ENCODE peak calls at places on chromosomes 6 and 20, in eight cellular contexts. One of them, this sample, is unnamed.

GRCh38 chr6:90227165-90227564 is 69.5 kb downstream of the BACH2 start:
- DNase-seq in transverse colon: no peak
- DNase-seq in HCT116: no peak
- DNase-seq in prostate gland: no peak
- DNase-seq in upper lobe of left lung: no peak
- DNase-seq in sigmoid colon: peak; percentile 67
- DNase-seq in stomach: no peak
- DNase-seq in breast epithelium: no peak
- DNase-seq in this sample: no peak

GRCh38 chr6:149545258-149545753 is 537 bp downstream of the PPIL4 start:
- DNase-seq in transverse colon: peak; percentile 55
- DNase-seq in HCT116: no peak
- DNase-seq in prostate gland: peak; percentile 19
- DNase-seq in upper lobe of left lung: peak; percentile 36
- DNase-seq in sigmoid colon: peak; percentile 70
- DNase-seq in stomach: peak; percentile 28
- DNase-seq in breast epithelium: peak; percentile 45
- DNase-seq in this sample: no peak

GRCh38 chr20:37526238-37526838 is 1.3 kb downstream of the BLCAP start:
- DNase-seq in transverse colon: peak; percentile 33
- DNase-seq in HCT116: no peak
- DNase-seq in prostate gland: peak; percentile 80
- DNase-seq in upper lobe of left lung: peak; percentile 42
- DNase-seq in sigmoid colon: no peak
- DNase-seq in stomach: no peak
- DNase-seq in breast epithelium: peak; percentile 77
- DNase-seq in this sample: no peak

GRCh38 chr20:11849976-11850670 is 67.6 kb upstream of the BTBD3 start:
- DNase-seq in transverse colon: no peak
- DNase-seq in HCT116: peak; percentile 8
- DNase-seq in prostate gland: no peak
- DNase-seq in upper lobe of left lung: no peak
- DNase-seq in sigmoid colon: no peak
- DNase-seq in stomach: no peak
- DNase-seq in breast epithelium: peak; percentile 31
- DNase-seq in this sample: no peak

GRCh38 chr20:5652626-5653573 is 97.3 kb upstream of the SHLD1 start:
- DNase-seq in transverse colon: no peak
- DNase-seq in HCT116: no peak
- DNase-seq in prostate gland: no peak
- DNase-seq in upper lobe of left lung: no peak
- DNase-seq in sigmoid colon: no peak
- DNase-seq in stomach: no peak
- DNase-seq in breast epithelium: no peak
- DNase-seq in this sample: no peak

GRCh38 chr6:2738373-2738979 is 12.2 kb downstream of the MYLK4 start:
- DNase-seq in transverse colon: peak; percentile 25
- DNase-seq in HCT116: peak; percentile 41
- DNase-seq in prostate gland: peak; percentile 43
- DNase-seq in upper lobe of left lung: no peak
- DNase-seq in sigmoid colon: no peak
- DNase-seq in stomach: peak; percentile 55
- DNase-seq in breast epithelium: no peak
- DNase-seq in this sample: no peak

GRCh38 chr6:88870728-88871330 is 92.6 kb downstream of the RNGTT start:
- DNase-seq in transverse colon: peak; percentile 15
- DNase-seq in HCT116: peak; percentile 29
- DNase-seq in prostate gland: peak; percentile 28
- DNase-seq in upper lobe of left lung: peak; percentile 25
- DNase-seq in sigmoid colon: no peak
- DNase-seq in stomach: no peak
- DNase-seq in breast epithelium: no peak
- DNase-seq in this sample: no peak

GRCh38 chr6:44495036-44495901 is 107.8 kb downstream of the CDC5L start:
- DNase-seq in transverse colon: no peak
- DNase-seq in HCT116: no peak
- DNase-seq in prostate gland: no peak
- DNase-seq in upper lobe of left lung: peak; percentile 15
- DNase-seq in sigmoid colon: no peak
- DNase-seq in stomach: no peak
- DNase-seq in breast epithelium: no peak
- DNase-seq in this sample: no peak

GRCh38 chr20:61526907-61527306 is 274.8 kb downstream of the CDH4 start:
- DNase-seq in transverse colon: no peak
- DNase-seq in HCT116: no peak
- DNase-seq in prostate gland: no peak
- DNase-seq in upper lobe of left lung: no peak
- DNase-seq in sigmoid colon: no peak
- DNase-seq in stomach: no peak
- DNase-seq in breast epithelium: no peak
- DNase-seq in this sample: no peak

GRCh38 chr20:61528591-61528990 is 276.5 kb downstream of the CDH4 start:
- DNase-seq in transverse colon: no peak
- DNase-seq in HCT116: no peak
- DNase-seq in prostate gland: no peak
- DNase-seq in upper lobe of left lung: no peak
- DNase-seq in sigmoid colon: no peak
- DNase-seq in stomach: no peak
- DNase-seq in breast epithelium: no peak
- DNase-seq in this sample: no peak

GRCh38 chr20:61527626-61528025 is 275.6 kb downstream of the CDH4 start:
- DNase-seq in transverse colon: no peak
- DNase-seq in HCT116: no peak
- DNase-seq in prostate gland: no peak
- DNase-seq in upper lobe of left lung: no peak
- DNase-seq in sigmoid colon: no peak
- DNase-seq in stomach: no peak
- DNase-seq in breast epithelium: no peak
- DNase-seq in this sample: no peak

GRCh38 chr20:61524956-61525666 is 273.1 kb downstream of the CDH4 start:
- DNase-seq in transverse colon: no peak
- DNase-seq in HCT116: no peak
- DNase-seq in prostate gland: no peak
- DNase-seq in upper lobe of left lung: no peak
- DNase-seq in sigmoid colon: no peak
- DNase-seq in stomach: no peak
- DNase-seq in breast epithelium: no peak
- DNase-seq in this sample: no peak

DNA sequence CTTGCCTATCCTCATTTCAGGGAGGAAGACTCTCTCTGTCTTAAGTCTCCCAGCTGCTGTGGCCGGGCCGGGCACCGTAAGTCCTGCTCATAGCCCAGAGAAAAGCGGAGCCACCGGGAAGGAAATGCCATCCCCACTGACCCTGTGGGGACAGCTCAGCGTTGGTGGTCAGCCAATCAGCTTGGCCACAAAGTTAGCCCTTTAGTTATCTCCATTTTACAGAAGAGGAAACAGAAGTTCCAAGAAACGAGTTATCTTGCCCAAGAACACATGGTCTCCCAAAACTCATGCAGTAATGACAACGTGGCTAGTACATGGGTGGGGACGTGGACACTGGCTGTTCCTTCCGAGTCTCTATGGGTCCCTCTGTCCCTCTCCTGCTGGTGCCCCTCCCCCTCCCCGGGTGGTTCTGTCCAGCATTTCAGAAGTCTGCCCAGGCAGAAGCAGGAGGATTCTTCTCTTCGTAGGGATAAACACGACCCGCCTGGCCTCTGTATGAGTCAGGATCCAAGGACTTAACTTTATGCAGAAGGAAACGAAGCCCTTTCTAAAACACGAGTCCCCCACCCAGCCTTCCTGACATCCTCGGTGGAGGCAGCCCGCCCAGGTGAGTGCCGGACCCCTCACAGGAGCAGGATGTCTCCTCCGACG is 273.8 kb downstream of the CDH4 start:
- DNase-seq in transverse colon: no peak
- DNase-seq in HCT116: no peak
- DNase-seq in prostate gland: no peak
- DNase-seq in upper lobe of left lung: no peak
- DNase-seq in sigmoid colon: no peak
- DNase-seq in stomach: no peak
- DNase-seq in breast epithelium: no peak
- DNase-seq in this sample: no peak
- TF ChIP-seq POLR2A in transverse colon: no peak
- TF ChIP-seq POLR2A in HCT116: no peak
- TF ChIP-seq POLR2A in prostate gland: no peak
- TF ChIP-seq POLR2A in upper lobe of left lung: no peak
- TF ChIP-seq POLR2A in sigmoid colon: no peak
- TF ChIP-seq POLR2A in stomach: no peak
- TF ChIP-seq POLR2A in breast epithelium: no peak
- TF ChIP-seq POLR2A in this sample: no peak

DNA sequence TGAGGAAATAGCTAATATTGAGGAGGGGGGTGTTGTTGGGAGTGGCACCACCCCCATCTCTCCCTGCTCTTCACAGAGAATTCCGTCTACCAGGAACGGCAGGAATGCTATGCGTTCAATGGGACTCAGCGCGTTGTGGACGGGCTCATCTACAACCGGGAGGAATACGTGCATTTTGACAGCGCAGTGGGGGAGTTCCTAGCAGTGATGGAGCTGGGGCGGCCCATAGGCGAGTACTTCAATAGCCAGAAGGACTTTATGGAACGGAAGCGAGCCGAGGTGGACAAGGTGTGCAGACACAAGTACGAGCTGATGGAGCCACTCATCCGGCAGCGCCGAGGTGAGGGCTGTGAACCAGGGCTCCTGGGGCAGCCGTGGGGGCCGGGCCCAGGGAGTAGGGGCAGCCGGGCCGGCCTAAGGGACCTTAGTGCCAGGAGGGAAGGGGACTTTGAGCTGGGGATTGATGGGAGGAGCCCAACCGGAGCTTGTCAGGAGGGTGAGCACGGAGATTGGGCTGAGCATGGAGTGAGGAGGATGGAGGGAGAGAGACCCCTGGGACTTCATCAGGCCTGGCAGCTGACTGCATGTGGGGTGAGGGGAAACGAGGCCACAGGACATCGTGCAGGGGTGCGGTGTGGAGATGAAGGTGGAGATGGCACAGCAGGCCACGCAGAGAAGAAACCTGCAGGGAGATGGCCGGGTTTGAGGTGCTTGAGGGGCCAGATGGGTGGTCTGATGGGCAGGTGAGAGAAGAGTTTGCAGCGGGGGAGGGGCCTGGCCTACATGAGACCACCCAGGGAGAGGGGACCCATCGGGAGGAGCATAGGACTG is 41.3 kb downstream of the HLA-DPB1 start:
- DNase-seq in transverse colon: no peak
- DNase-seq in HCT116: no peak
- DNase-seq in prostate gland: no peak
- DNase-seq in upper lobe of left lung: no peak
- DNase-seq in sigmoid colon: no peak
- DNase-seq in stomach: no peak
- DNase-seq in breast epithelium: no peak
- DNase-seq in this sample: no peak
- TF ChIP-seq POLR2AphosphoS5 in transverse colon: no peak
- TF ChIP-seq POLR2AphosphoS5 in HCT116: no peak
- TF ChIP-seq POLR2AphosphoS5 in prostate gland: no peak
- TF ChIP-seq POLR2AphosphoS5 in upper lobe of left lung: no peak
- TF ChIP-seq POLR2AphosphoS5 in sigmoid colon: no peak
- TF ChIP-seq POLR2AphosphoS5 in stomach: no peak
- TF ChIP-seq POLR2AphosphoS5 in breast epithelium: no peak
- TF ChIP-seq POLR2AphosphoS5 in this sample: no peak

DNA sequence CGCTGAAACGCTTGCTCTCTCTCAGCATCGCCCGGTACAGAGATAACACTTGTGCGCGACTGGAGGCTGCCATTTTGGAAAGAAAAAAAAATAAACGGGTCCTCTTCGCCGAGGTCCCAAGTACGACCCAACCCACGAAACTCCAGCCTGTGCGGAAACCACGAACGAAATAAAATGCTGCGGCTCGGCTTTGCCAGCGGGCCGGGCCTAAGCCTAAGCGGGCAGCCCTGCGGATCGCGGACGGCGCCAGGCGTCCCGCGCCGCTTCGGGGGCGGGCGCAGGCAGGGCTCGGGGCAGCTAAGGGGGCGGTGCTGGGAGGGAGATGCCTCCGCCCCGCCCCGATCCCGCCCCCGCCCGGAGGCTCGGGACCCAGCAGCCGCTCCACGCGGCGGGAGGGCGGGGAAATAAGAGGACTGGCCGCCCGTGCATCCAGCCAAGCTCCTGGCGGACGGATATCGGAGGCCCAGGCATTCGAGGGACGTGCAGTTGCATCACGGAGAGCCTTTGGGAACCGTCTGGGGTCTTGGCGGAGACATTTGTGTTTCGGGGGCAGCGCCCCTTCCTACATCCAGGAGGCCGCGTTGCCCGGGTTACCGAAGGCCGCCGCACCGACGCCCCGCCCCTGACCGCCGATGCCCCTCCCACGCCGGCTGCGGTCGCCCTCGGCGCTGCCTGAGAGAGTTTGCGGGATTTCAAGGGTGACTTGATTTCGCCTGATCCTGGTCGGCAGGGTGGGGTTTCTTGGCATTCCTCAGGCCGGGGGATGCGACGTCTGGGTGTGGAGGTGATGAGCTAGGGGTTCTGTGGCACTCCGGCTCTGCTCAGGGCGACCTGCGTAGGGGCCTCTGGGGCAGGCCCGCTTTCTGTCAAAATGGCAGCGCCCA is at the start of the genes FARS2 and LYRM4:
- DNase-seq in transverse colon: peak; percentile 91
- DNase-seq in HCT116: peak; percentile 72
- DNase-seq in prostate gland: peak; percentile 85
- DNase-seq in upper lobe of left lung: peak; percentile 92
- DNase-seq in sigmoid colon: peak; percentile 92
- DNase-seq in stomach: peak; percentile 89
- DNase-seq in breast epithelium: peak; percentile 84
- DNase-seq in this sample: peak; percentile 76
- TF ChIP-seq POLR2A in transverse colon: no peak
- TF ChIP-seq POLR2A in HCT116: no peak
- TF ChIP-seq POLR2A in prostate gland: peak; percentile 45
- TF ChIP-seq POLR2A in upper lobe of left lung: no peak
- TF ChIP-seq POLR2A in sigmoid colon: peak; percentile 13
- TF ChIP-seq POLR2A in stomach: no peak
- TF ChIP-seq POLR2A in breast epithelium: no peak
- TF ChIP-seq POLR2A in this sample: peak; percentile 59

DNA sequence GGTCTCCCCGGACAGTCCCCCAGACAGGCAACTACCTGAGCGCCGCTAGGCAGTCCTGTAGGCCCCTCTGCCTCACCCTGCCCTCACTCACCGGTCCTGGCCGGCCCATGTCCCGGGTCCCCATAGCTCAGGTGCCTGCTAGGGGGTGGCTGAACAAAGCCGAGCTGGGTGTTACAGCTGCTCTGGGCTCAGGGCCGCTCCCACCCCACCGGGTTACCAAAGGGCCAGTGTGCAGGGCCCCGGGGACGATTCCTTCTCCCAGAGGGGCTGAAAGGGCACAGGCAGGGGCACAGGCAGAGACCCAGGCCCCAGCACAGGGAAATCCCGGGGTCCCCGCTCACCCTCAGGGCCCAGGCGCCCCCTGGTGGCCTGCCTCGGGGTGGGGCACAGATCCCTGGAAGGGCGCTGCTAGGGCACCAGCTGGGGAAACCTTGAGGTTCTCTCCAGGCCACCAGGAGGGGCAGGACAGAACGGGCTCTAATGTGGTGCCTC is 118.4 kb downstream of the GRM4 start:
- DNase-seq in transverse colon: peak; percentile 64
- DNase-seq in HCT116: peak; percentile 15
- DNase-seq in prostate gland: peak; percentile 39
- DNase-seq in upper lobe of left lung: no peak
- DNase-seq in sigmoid colon: no peak
- DNase-seq in stomach: peak; percentile 71
- DNase-seq in breast epithelium: no peak
- DNase-seq in this sample: peak; percentile 79
- TF ChIP-seq POLR2AphosphoS5 in transverse colon: no peak
- TF ChIP-seq POLR2AphosphoS5 in HCT116: no peak
- TF ChIP-seq POLR2AphosphoS5 in prostate gland: no peak
- TF ChIP-seq POLR2AphosphoS5 in upper lobe of left lung: no peak
- TF ChIP-seq POLR2AphosphoS5 in sigmoid colon: no peak
- TF ChIP-seq POLR2AphosphoS5 in stomach: no peak
- TF ChIP-seq POLR2AphosphoS5 in breast epithelium: no peak
- TF ChIP-seq POLR2AphosphoS5 in this sample: no peak

GRCh38 chr6:142846883-142847287 is 98.1 kb downstream of the HIVEP2 start:
- DNase-seq in transverse colon: no peak
- DNase-seq in HCT116: no peak
- DNase-seq in prostate gland: no peak
- DNase-seq in upper lobe of left lung: no peak
- DNase-seq in sigmoid colon: no peak
- DNase-seq in stomach: no peak
- DNase-seq in breast epithelium: no peak
- DNase-seq in this sample: no peak
- TF ChIP-seq POLR2A in transverse colon: no peak
- TF ChIP-seq POLR2A in HCT116: no peak
- TF ChIP-seq POLR2A in prostate gland: no peak
- TF ChIP-seq POLR2A in upper lobe of left lung: no peak
- TF ChIP-seq POLR2A in sigmoid colon: no peak
- TF ChIP-seq POLR2A in stomach: no peak
- TF ChIP-seq POLR2A in breast epithelium: no peak
- TF ChIP-seq POLR2A in this sample: no peak

This sample was measured in GM12892.